ENCODE peak calls at places on chromosomes 1 and 21, in seven cellular contexts. B, N, T, Z, F, L and I are unnamed samples.

GRCh38 chr1:114468047-114468446 is 43.0 kb downstream of the TRIM33 start:
- DNase-seq in B (no peak), N (no peak), T (no peak), Z (no peak), F (no peak), L (no peak), I (no peak)

GRCh38 chr21:32090961-32091360 is 187.9 kb downstream of the MIS18A start:
- DNase-seq in B (no peak), N (no peak), T (no peak), Z (no peak), F (no peak), L (no peak), I (no peak)

GRCh38 chr21:36929622-36930021 is 36.8 kb downstream of the HLCS start:
- DNase-seq in B (no peak), N (peak), T (no peak), Z (no peak), F (peak), L (no peak), I (no peak)

GRCh38 chr1:25084407-25084806 is 147.9 kb downstream of the SYF2 start:
- DNase-seq in B (no peak), N (no peak), T (no peak), Z (no peak), F (no peak), L (no peak), I (no peak)

GRCh38 chr1:33472349-33472980 is at the start of gene ZSCAN20:
- DNase-seq in B (peak), N (peak), T (peak), Z (peak), F (peak), L (peak), I (peak)

GRCh38 chr1:198047913-198048312 is 108.9 kb upstream of the NEK7 start:
- DNase-seq in B (no peak), N (no peak), T (no peak), Z (no peak), F (no peak), L (no peak), I (no peak)

GRCh38 chr1:94209425-94209824 is 28.0 kb downstream of the ARHGAP29 start:
- DNase-seq in B (no peak), N (peak), T (no peak), Z (no peak), F (no peak), L (no peak), I (peak)

GRCh38 chr1:99122039-99122438 is 117.4 kb upstream of the PLPPR5 start:
- DNase-seq in B (no peak), N (no peak), T (no peak), Z (no peak), F (no peak), L (no peak), I (no peak)

GRCh38 chr1:198156111-198156744 is 570 bp upstream of the NEK7 start:
- DNase-seq in B (no peak), N (peak), T (peak), Z (no peak), F (peak), L (peak), I (peak)

GRCh38 chr1:93980881-93981280 is 71.7 kb upstream of the GCLM start:
- DNase-seq in B (no peak), N (peak), T (no peak), Z (no peak), F (no peak), L (peak), I (no peak)

GRCh38 chr21:45330075-45330781 is 42.5 kb upstream of the POFUT2 start:
- DNase-seq in B (no peak), N (peak), T (peak), Z (no peak), F (no peak), L (peak), I (peak)

GRCh38 chr1:222792744-222793143 is 22.1 kb upstream of the DISP1 start:
- DNase-seq in B (no peak), N (peak), T (no peak), Z (no peak), F (no peak), L (peak), I (peak)

GRCh38 chr1:44024903-44025525 is 6.2 kb downstream of the SLC6A9 start:
- DNase-seq in B (no peak), N (no peak), T (no peak), Z (no peak), F (no peak), L (peak), I (no peak)

GRCh38 chr1:10765304-10765703 is 31.1 kb downstream of the CASZ1 start:
- DNase-seq in B (no peak), N (no peak), T (no peak), Z (no peak), F (peak), L (no peak), I (no peak)

GRCh38 chr1:204837440-204838084 is 33.1 kb upstream of the NFASC start:
- DNase-seq in B (no peak), N (peak), T (no peak), Z (no peak), F (no peak), L (peak), I (peak)

GRCh38 chr21:45019076-45019886 is 55.1 kb upstream of the ADARB1 start:
- DNase-seq in B (peak), N (no peak), T (peak), Z (no peak), F (no peak), L (no peak), I (no peak)

GRCh38 chr21:45952974-45953373 is 28.6 kb upstream of the COL6A1 start:
- DNase-seq in B (no peak), N (no peak), T (peak), Z (no peak), F (no peak), L (no peak), I (no peak)

GRCh38 chr1:181423301-181423918 is 59.9 kb upstream of the CACNA1E start:
- DNase-seq in B (no peak), N (peak), T (peak), Z (no peak), F (no peak), L (peak), I (peak)

GRCh38 chr1:41574842-41575241 is 90.4 kb upstream of the EDN2 start:
- DNase-seq in B (no peak), N (no peak), T (no peak), Z (no peak), F (no peak), L (no peak), I (no peak)

GRCh38 chr21:17673261-17674020 is 60.7 kb upstream of the BTG3 start:
- DNase-seq in B (no peak), N (peak), T (no peak), Z (no peak), F (no peak), L (no peak), I (peak)

GRCh38 chr1:85199667-85200366 is 999 bp downstream of the SYDE2 start:
- DNase-seq in B (no peak), N (no peak), T (no peak), Z (no peak), F (peak), L (peak), I (no peak)

GRCh38 chr1:30147188-30147587 is 576.2 kb downstream of the MATN1 start:
- DNase-seq in B (no peak), N (no peak), T (no peak), Z (no peak), F (no peak), L (no peak), I (no peak)

GRCh38 chr1:165858364-165858823 is 31.0 kb downstream of the UCK2 start:
- DNase-seq in B (no peak), N (no peak), T (no peak), Z (no peak), F (no peak), L (no peak), I (no peak)
- TF ChIP-seq CTCF in B (no peak), N (no peak), T (no peak), Z (no peak), F (no peak), L (no peak), I (no peak)

DNA sequence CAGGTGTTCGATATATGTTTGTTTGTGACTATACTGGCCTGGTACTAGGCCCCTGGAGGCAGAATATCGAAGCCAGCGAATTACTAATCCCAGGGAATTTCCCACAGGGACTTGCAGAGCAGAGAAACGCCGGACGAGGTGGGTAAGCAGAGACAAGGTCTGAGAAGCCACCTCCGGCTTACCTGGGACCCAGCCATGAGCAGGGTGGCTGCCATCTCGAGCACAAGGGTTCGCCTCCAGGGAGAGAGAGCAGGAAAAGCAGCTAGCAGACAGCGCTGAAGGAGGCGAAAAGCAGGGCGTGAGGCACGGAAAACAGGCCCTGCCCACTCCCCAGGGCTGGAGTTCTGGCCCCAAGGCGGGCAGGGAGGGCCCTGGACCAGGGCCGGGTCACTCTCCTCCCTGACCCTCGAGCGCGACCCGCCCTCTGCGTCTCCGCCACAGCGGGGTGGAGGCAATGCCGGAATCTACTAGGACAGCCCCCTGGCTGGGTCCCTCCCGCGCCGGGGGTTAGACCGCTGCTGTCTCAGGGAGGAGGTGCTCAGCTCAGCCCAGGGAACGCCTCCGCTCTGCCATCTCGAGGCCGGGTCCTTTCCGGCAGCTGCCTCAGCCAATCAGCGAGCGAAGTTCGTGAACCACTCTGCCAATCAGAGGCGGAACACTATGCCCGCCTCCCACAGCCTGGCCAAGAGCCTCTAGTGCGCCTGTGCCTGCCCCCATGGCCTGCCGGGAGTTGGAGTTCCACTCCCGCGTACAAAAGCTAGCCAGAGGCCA is 1.7 kb downstream of the ZNF436 start:
- DNase-seq in B (peak), N (peak), T (peak), Z (peak), F (peak), L (peak), I (peak)
- TF ChIP-seq CTCF in B (no peak), N (no peak), T (no peak), Z (no peak), F (peak), L (no peak), I (peak)

DNA sequence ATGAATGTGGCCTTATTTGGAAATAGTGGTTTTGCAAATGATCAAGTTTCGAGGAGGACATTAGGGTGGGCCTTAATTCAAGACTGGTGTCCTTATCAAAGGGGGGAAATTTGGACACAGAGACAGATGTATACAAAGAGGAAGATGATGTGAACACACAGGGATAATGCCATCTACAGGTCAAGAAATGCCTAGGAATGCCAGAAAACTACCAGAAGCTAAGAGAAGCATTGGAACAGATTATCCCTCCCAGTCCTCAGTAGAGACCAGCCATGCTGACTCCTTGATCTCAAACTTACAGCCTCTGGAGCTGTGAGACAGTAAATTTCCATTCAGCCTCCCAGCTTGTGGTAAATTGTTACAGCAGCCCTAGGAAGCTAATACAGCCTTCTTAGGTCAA is 151.4 kb downstream of the PTGER3 start:
- DNase-seq in B (no peak), N (no peak), T (no peak), Z (no peak), F (no peak), L (no peak), I (no peak)
- TF ChIP-seq CTCF in B (no peak), N (no peak), T (no peak), Z (no peak), F (no peak), L (no peak), I (peak)

GRCh38 chr1:235399661-235400060 is 32.4 kb downstream of the TBCE start:
- DNase-seq in B (no peak), N (no peak), T (no peak), Z (no peak), F (no peak), L (no peak), I (no peak)
- TF ChIP-seq CTCF in B (no peak), N (no peak), T (no peak), Z (no peak), F (no peak), L (no peak), I (no peak)

GRCh38 chr1:109963864-109964263 is 20.7 kb upstream of the AHCYL1 start:
- DNase-seq in B (no peak), N (peak), T (no peak), Z (no peak), F (no peak), L (peak), I (no peak)

GRCh38 chr1:109954180-109954579 is 30.4 kb upstream of the AHCYL1 start:
- DNase-seq in B (no peak), N (no peak), T (peak), Z (no peak), F (no peak), L (no peak), I (peak)

GRCh38 chr1:109959632-109959973 is 25.0 kb upstream of the AHCYL1 start:
- DNase-seq in B (no peak), N (no peak), T (no peak), Z (no peak), F (no peak), L (no peak), I (no peak)

GRCh38 chr1:109960745-109961094 is 23.8 kb upstream of the AHCYL1 start:
- DNase-seq in B (no peak), N (no peak), T (no peak), Z (no peak), F (no peak), L (no peak), I (no peak)

DNA sequence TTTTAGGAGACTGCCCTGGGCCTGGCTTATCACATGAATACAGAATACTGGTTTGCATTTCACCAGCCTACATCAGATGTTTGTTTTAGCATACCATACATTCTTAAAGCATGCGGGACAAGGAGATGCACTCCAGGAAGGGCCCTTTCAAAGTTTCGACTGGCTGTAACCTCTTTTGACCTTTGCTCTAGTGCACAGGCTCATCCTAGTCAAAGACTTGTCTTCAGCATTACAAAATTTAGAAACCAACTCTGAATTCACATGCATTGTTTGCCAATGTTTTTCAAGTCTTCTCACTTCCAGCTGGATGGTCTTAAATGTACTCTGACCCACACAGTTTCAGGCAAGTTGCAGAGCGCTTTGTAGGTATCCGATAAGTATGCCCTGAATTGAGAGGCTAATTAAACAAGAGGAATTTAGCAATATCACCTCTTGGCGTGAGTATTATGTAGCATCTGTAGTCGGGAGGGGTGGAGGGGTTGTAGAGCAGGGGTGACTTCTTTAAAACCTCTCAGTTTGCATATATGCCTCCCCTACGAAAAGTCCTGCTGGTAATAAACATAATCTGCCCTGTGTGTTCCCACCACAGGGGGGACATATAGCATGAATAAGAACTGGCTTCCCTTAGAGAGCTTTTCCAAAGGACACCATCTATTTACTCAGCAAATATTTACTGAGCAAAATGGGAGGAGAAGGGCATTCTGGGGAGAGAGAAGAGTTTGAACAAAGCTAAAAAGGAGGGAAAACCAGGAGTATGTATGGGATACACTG is 24.4 kb upstream of the AHCYL1 start:
- DNase-seq in B (no peak), N (peak), T (no peak), Z (no peak), F (no peak), L (peak), I (peak)
- TF ChIP-seq CTCF in B (no peak), N (no peak), T (no peak), Z (no peak), F (no peak), L (no peak), I (peak)

GRCh38 chr1:119081267-119081666 is 59.2 kb downstream of the WARS2 start:
- DNase-seq in B (no peak), N (peak), T (no peak), Z (no peak), F (no peak), L (peak), I (peak)
- TF ChIP-seq CTCF in B (no peak), N (no peak), T (no peak), Z (no peak), F (no peak), L (no peak), I (no peak)

GRCh38 chr1:80217377-80217986 is 1211.0 kb upstream of the ADGRL4 start:
- DNase-seq in B (no peak), N (peak), T (no peak), Z (no peak), F (peak), L (peak), I (peak)

GRCh38 chr1:80214888-80215540 is 1208.5 kb upstream of the ADGRL4 start:
- DNase-seq in B (no peak), N (no peak), T (no peak), Z (no peak), F (no peak), L (no peak), I (no peak)

GRCh38 chr1:80212958-80213357 is 1206.4 kb upstream of the ADGRL4 start:
- DNase-seq in B (no peak), N (no peak), T (no peak), Z (no peak), F (no peak), L (no peak), I (no peak)

GRCh38 chr1:80221319-80221718 is 1214.8 kb upstream of the ADGRL4 start:
- DNase-seq in B (no peak), N (no peak), T (no peak), Z (no peak), F (no peak), L (no peak), I (no peak)

GRCh38 chr1:80218112-80218511 is 1211.6 kb upstream of the ADGRL4 start:
- DNase-seq in B (no peak), N (peak), T (no peak), Z (no peak), F (no peak), L (peak), I (peak)
- TF ChIP-seq CTCF in B (peak), N (peak), T (peak), Z (no peak), F (peak), L (peak), I (peak)

GRCh38 chr1:208731976-208732821 is 488.0 kb upstream of the PLXNA2 start:
- DNase-seq in B (no peak), N (no peak), T (no peak), Z (no peak), F (no peak), L (no peak), I (no peak)
- TF ChIP-seq CTCF in B (no peak), N (no peak), T (no peak), Z (no peak), F (no peak), L (no peak), I (no peak)

GRCh38 chr1:154845174-154845573 is 24.9 kb downstream of the KCNN3 start:
- DNase-seq in B (no peak), N (no peak), T (peak), Z (no peak), F (no peak), L (no peak), I (no peak)

GRCh38 chr1:154848983-154849382 is 21.1 kb downstream of the KCNN3 start:
- DNase-seq in B (no peak), N (no peak), T (no peak), Z (no peak), F (no peak), L (no peak), I (no peak)

GRCh38 chr1:154847891-154848290 is 22.2 kb downstream of the KCNN3 start:
- DNase-seq in B (no peak), N (peak), T (peak), Z (no peak), F (no peak), L (no peak), I (no peak)

GRCh38 chr1:154845879-154846278 is 24.2 kb downstream of the KCNN3 start:
- DNase-seq in B (no peak), N (no peak), T (no peak), Z (no peak), F (no peak), L (no peak), I (no peak)

GRCh38 chr1:154846921-154847442 is 23.1 kb downstream of the KCNN3 start:
- DNase-seq in B (no peak), N (no peak), T (peak), Z (no peak), F (no peak), L (no peak), I (no peak)
- TF ChIP-seq CTCF in B (no peak), N (no peak), T (no peak), Z (no peak), F (no peak), L (no peak), I (no peak)

DNA sequence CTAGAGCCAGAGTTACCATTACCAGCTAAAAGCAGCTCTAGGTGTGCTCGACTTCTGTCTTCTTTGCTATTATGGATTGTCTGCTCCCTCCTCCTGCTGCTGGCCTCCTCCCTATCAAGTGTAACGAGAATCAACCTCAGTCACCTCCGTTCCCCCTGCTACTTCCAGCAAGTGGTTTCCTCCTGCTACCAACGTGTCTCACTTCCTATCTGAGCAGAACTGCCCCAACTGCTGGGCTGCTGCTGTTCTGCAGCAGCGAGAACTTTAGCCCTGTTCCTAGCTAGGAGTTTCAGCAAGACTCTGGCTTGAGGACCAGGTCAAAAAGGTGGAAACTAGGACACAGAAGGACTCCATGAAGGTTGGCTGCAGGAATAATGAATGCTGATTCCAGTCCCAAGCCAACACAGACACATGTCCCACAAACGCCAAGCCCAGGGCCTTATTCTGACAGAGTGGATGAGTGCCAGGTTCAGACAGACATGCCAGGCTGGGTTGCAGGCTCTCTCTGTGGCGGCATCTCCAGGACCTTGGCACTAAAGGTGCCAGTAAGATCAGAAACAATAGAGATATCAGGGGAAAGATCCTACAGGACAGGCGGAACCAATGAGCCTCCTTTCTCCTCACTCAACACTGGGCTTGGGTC is 46.9 kb downstream of the CD34 start:
- DNase-seq in B (no peak), N (no peak), T (peak), Z (no peak), F (no peak), L (no peak), I (no peak)
- TF ChIP-seq CTCF in B (no peak), N (no peak), T (no peak), Z (no peak), F (no peak), L (no peak), I (no peak)